ENCODE peak calls at places on chromosome 1, in five cellular contexts. B is stimulated activated CD4-positive, alpha-beta T cell treated with anti-CD3 and anti-CD28 coated beads, Interleukin-1b, Interleukin-23, amount 100 ng/mL, for 4 hours; H is anterior cingulate cortex; S is heart right ventricle; C is H7. Z is an unnamed sample.
A peak's percentile ranks its signal among the peaks of the same experiment; 100 is the strongest.

GRCh38 chr1:53413175-53414001 is 45.8 kb upstream of the DMRTB1 start:
- DNase-seq in S (no peak), B (peak; percentile 12), H (no peak), C (no peak), Z (no peak)

GRCh38 chr1:235324296-235324695 is 3.7 kb downstream of the ARID4B start:
- DNase-seq in B (no peak), S (no peak), H (no peak), C (no peak), Z (no peak)

GRCh38 chr1:117754061-117754969 is 148.5 kb downstream of the TENT5C start:
- DNase-seq in B (peak; percentile 23), S (no peak), H (no peak), C (peak; percentile 70), Z (peak; percentile 39)

GRCh38 chr1:22496536-22497160 is 45.0 kb downstream of the ZBTB40 start:
- DNase-seq in C (no peak), S (no peak), B (no peak), H (no peak), Z (no peak)

GRCh38 chr1:227356582-227357228 is 38.4 kb upstream of the CDC42BPA start:
- DNase-seq in C (peak; percentile 65), H (no peak), S (no peak), B (no peak), Z (no peak)

GRCh38 chr1:39788426-39788757 is 273 bp downstream of the BMP8B start:
- DNase-seq in S (no peak), C (no peak), H (no peak), B (no peak), Z (no peak)

GRCh38 chr1:220001095-220001501 is 45.2 kb downstream of the EPRS1 start:
- DNase-seq in H (no peak), S (no peak), B (no peak), C (no peak), Z (no peak)

GRCh38 chr1:1020415-1021009 is 592 bp downstream of the AGRN start:
- DNase-seq in H (no peak), S (no peak), B (peak; percentile 47), C (peak; percentile 85), Z (no peak)

Z was measured in putamen.